ENCODE peak calls at places on chromosomes 12 and 14, in four cellular contexts. R, E, X and C are unnamed samples.

GRCh38 chr14:60758875-60759274 is 24.3 kb downstream of the MNAT1 start:
- DNase-seq in R (no peak), E (no peak), X (no peak), C (no peak)

GRCh38 chr12:44874981-44875416 is 1.1 kb downstream of the NELL2 start:
- DNase-seq in R (peak), E (no peak), X (no peak), C (no peak)

GRCh38 chr12:111444706-111445310 is 39.1 kb downstream of the SH2B3 start:
- DNase-seq in E (no peak), X (no peak), R (peak), C (no peak)

GRCh38 chr12:13100882-13101769 is 2.3 kb downstream of the GSG1 start:
- DNase-seq in R (peak), E (peak), X (peak), C (peak)

GRCh38 chr12:49671051-49671765 is 36.0 kb downstream of the FMNL3 start:
- DNase-seq in E (no peak), X (no peak), R (peak), C (no peak)

GRCh38 chr14:65446159-65446558 is 33.6 kb downstream of the FUT8 start:
- DNase-seq in X (no peak), E (no peak), R (no peak), C (no peak)

GRCh38 chr12:124506145-124506831 is 61.1 kb downstream of the NCOR2 start:
- DNase-seq in R (no peak), X (no peak), E (no peak), C (peak)

GRCh38 chr12:39620664-39621658 is 1.4 kb upstream of the ABCD2 start:
- DNase-seq in X (no peak), R (peak), E (no peak), C (no peak)

GRCh38 chr14:90836692-90837063 is 20.4 kb upstream of the TTC7B start:
- DNase-seq in E (no peak), X (no peak), R (no peak), C (no peak)

GRCh38 chr12:25789520-25789919 is 169.0 kb upstream of the RASSF8 start:
- DNase-seq in R (no peak), X (no peak), E (no peak), C (no peak)

GRCh38 chr12:47870175-47870781 is 34.5 kb downstream of the VDR start:
- DNase-seq in R (no peak), E (peak), X (peak), C (no peak)

GRCh38 chr14:74514471-74514932 is 20.9 kb downstream of the ISCA2 start:
- DNase-seq in X (peak), R (no peak), E (no peak), C (no peak)

GRCh38 chr14:104643306-104643705 is 38.7 kb upstream of the TMEM179 start:
- DNase-seq in R (no peak), E (no peak), X (no peak), C (no peak)

GRCh38 chr14:57168138-57168695 is 100.5 kb downstream of the EXOC5 start:
- DNase-seq in E (no peak), X (no peak), R (no peak), C (no peak)

GRCh38 chr14:20512139-20512905 is 7.0 kb downstream of the RNASE10 start:
- DNase-seq in E (no peak), X (no peak), R (no peak), C (no peak)

GRCh38 chr14:99125113-99125512 is 146.9 kb downstream of the BCL11B start:
- DNase-seq in R (no peak), X (no peak), E (no peak), C (no peak)

GRCh38 chr14:102998393-102998792 is 59.0 kb downstream of the CDC42BPB start:
- DNase-seq in E (no peak), X (no peak), R (no peak), C (no peak)

GRCh38 chr12:115837220-115837619 is 440.3 kb downstream of the MED13L start:
- DNase-seq in R (no peak), E (no peak), X (no peak), C (no peak)

GRCh38 chr14:51424569-51425251 is 184.7 kb downstream of the TMX1 start:
- DNase-seq in E (no peak), X (no peak), R (no peak), C (no peak)

GRCh38 chr14:62189698-62190097 is 427.5 kb downstream of the SNAPC1 start:
- DNase-seq in E (no peak), R (no peak), X (no peak), C (no peak)

GRCh38 chr14:104286496-104286895 is 148.1 kb downstream of the KIF26A start:
- DNase-seq in E (no peak), X (no peak), R (no peak), C (no peak)

GRCh38 chr12:53298154-53298553 is 1.3 kb upstream of the MYG1 start:
- DNase-seq in R (no peak), E (no peak), X (no peak), C (no peak)

GRCh38 chr12:56487448-56488040 is 417 bp downstream of the GLS2 start:
- DNase-seq in E (peak), X (peak), R (peak), C (peak)

GRCh38 chr12:68358532-68359485 is 26.6 kb upstream of the MDM1 start:
- DNase-seq in X (peak), R (peak), E (peak), C (peak)

GRCh38 chr14:106044949-106045596 is 518.7 kb downstream of the TMEM121 start:
- DNase-seq in E (peak), X (peak), R (peak), C (no peak)